ENCODE peak calls at places on chromosomes 6 and 20, in five cellular contexts. One of them, this sample, is unnamed.

GRCh38 chr6:118353564-118353963 is 194.5 kb upstream of the PLN start:
- DNase-seq in T-helper 9 cell: no peak
- DNase-seq in T-helper 1 cell: no peak
- DNase-seq in GM19239: no peak
- DNase-seq in AG08396: no peak
- DNase-seq in this sample: no peak

GRCh38 chr6:130050230-130050629 is 31.8 kb downstream of the L3MBTL3 start:
- DNase-seq in T-helper 9 cell: no peak
- DNase-seq in AG08396: peak; percentile 43
- DNase-seq in GM19239: no peak
- DNase-seq in T-helper 1 cell: no peak
- DNase-seq in this sample: no peak

GRCh38 chr6:56660374-56660730 is 17.7 kb upstream of the DST start:
- DNase-seq in T-helper 9 cell: no peak
- DNase-seq in T-helper 1 cell: no peak
- DNase-seq in GM19239: no peak
- DNase-seq in AG08396: no peak
- DNase-seq in this sample: no peak

GRCh38 chr6:157294654-157295053 is 28.7 kb downstream of the TMEM242 start:
- DNase-seq in T-helper 1 cell: no peak
- DNase-seq in AG08396: no peak
- DNase-seq in GM19239: no peak
- DNase-seq in T-helper 9 cell: no peak
- DNase-seq in this sample: no peak

GRCh38 chr6:127516676-127517273 is 2.4 kb downstream of the MTCL3 start:
- DNase-seq in T-helper 9 cell: peak; percentile 27
- DNase-seq in AG08396: peak; percentile 60
- DNase-seq in T-helper 1 cell: peak; percentile 19
- DNase-seq in GM19239: peak; percentile 28
- DNase-seq in this sample: no peak

GRCh38 chr20:56285496-56285895 is 37.0 kb downstream of the MC3R start:
- DNase-seq in GM19239: no peak
- DNase-seq in T-helper 9 cell: no peak
- DNase-seq in AG08396: no peak
- DNase-seq in T-helper 1 cell: no peak
- DNase-seq in this sample: no peak

GRCh38 chr6:104642871-104643270 is 216.8 kb downstream of the HACE1 start:
- DNase-seq in T-helper 1 cell: no peak
- DNase-seq in GM19239: no peak
- DNase-seq in T-helper 9 cell: no peak
- DNase-seq in AG08396: no peak
- DNase-seq in this sample: no peak

GRCh38 chr6:43014434-43014909 is 423 bp downstream of the KLHDC3 start:
- DNase-seq in T-helper 9 cell: no peak
- DNase-seq in AG08396: peak; percentile 61
- DNase-seq in GM19239: no peak
- DNase-seq in T-helper 1 cell: no peak
- DNase-seq in this sample: no peak

GRCh38 chr6:96528193-96528592 is 6.6 kb downstream of the UFL1 start:
- DNase-seq in GM19239: no peak
- DNase-seq in T-helper 1 cell: no peak
- DNase-seq in T-helper 9 cell: no peak
- DNase-seq in AG08396: no peak
- DNase-seq in this sample: no peak

GRCh38 chr6:109389650-109390274 is 7.5 kb upstream of the CD164 start:
- DNase-seq in T-helper 1 cell: no peak
- DNase-seq in AG08396: no peak
- DNase-seq in T-helper 9 cell: no peak
- DNase-seq in GM19239: no peak
- DNase-seq in this sample: no peak

GRCh38 chr6:4620284-4621228 is 155.6 kb upstream of the CDYL start:
- DNase-seq in T-helper 1 cell: no peak
- DNase-seq in AG08396: no peak
- DNase-seq in GM19239: no peak
- DNase-seq in T-helper 9 cell: no peak
- DNase-seq in this sample: no peak

GRCh38 chr6:91081452-91082067 is 494.7 kb upstream of the MAP3K7 start:
- DNase-seq in GM19239: peak; percentile 4
- DNase-seq in AG08396: peak; percentile 32
- DNase-seq in T-helper 9 cell: no peak
- DNase-seq in T-helper 1 cell: no peak
- DNase-seq in this sample: no peak

GRCh38 chr6:43070028-43070632 is 6.0 kb upstream of the PTK7 start:
- DNase-seq in AG08396: peak; percentile 80
- DNase-seq in T-helper 1 cell: no peak
- DNase-seq in T-helper 9 cell: no peak
- DNase-seq in GM19239: peak; percentile 68
- DNase-seq in this sample: no peak

This sample was measured in pancreas.